ENCODE peak calls at places on chromosomes 2 and 18, in nine cellular contexts. V is right lobe of liver; I is MCF 10A; R is activated CD8-positive, alpha-beta T cell treated with anti-CD3 and anti-CD28 coated beads for 36 hours; P is H1; Q is neural progenitor cell; A is endodermal cell; F is epithelial cell of esophagus; K is AG10803. Z is an unnamed sample.

GRCh38 chr2:8595821-8596600 is 85.8 kb upstream of the ID2 start:
- DNase-seq in K (no peak), F (no peak), Q (no peak), R (no peak), A (peak), I (no peak), P (no peak), V (peak), Z (no peak)

GRCh38 chr2:241768850-241769249 is 7.8 kb upstream of the GAL3ST2 start:
- DNase-seq in A (no peak), Q (no peak), V (no peak), K (no peak), P (no peak), F (no peak), R (no peak), I (no peak), Z (no peak)

GRCh38 chr2:100580474-100581264 is 17.9 kb downstream of the PDCL3 start:
- DNase-seq in I (no peak), A (no peak), K (no peak), V (peak), Q (no peak), P (no peak), R (peak), F (no peak), Z (peak)

GRCh38 chr18:14089176-14089575 is 43.1 kb downstream of the ZNF519 start:
- DNase-seq in V (no peak), P (no peak), K (no peak), I (no peak), A (no peak), F (no peak), Q (no peak), R (no peak), Z (no peak)

GRCh38 chr2:102251042-102251848 is 60.1 kb upstream of the IL1RL1 start:
- DNase-seq in F (peak), R (peak), K (no peak), V (peak), I (no peak), P (peak), A (peak), Q (peak), Z (peak)

GRCh38 chr2:180907731-180908130 is 72.7 kb upstream of the UBE2E3 start:
- DNase-seq in R (no peak), V (no peak), K (peak), P (no peak), I (no peak), Q (no peak), A (no peak), F (peak), Z (no peak)

GRCh38 chr18:77248873-77249582 is 620 bp upstream of the GALR1 start:
- DNase-seq in R (no peak), F (no peak), A (no peak), P (no peak), V (no peak), K (no peak), I (no peak), Q (peak), Z (no peak)

GRCh38 chr18:74142251-74142650 is 5.4 kb downstream of the FBXO15 start:
- DNase-seq in K (peak), F (peak), A (no peak), P (no peak), R (no peak), Q (no peak), I (no peak), V (no peak), Z (no peak)

GRCh38 chr2:75523313-75524275 is 37.1 kb downstream of the EVA1A start:
- DNase-seq in V (no peak), I (peak), Q (no peak), R (no peak), K (peak), P (no peak), F (peak), A (no peak), Z (no peak)

GRCh38 chr2:189581354-189582139 is 961 bp upstream of the SLC40A1 start:
- DNase-seq in P (no peak), V (peak), I (no peak), Q (peak), A (peak), K (no peak), R (peak), F (peak), Z (no peak)

GRCh38 chr18:59691046-59691395 is 6.2 kb downstream of the CCBE1 start:
- DNase-seq in K (peak), I (peak), P (no peak), Q (no peak), V (no peak), A (no peak), R (no peak), F (peak), Z (no peak)

GRCh38 chr18:36831139-36831538 is 2.2 kb downstream of the KIAA1328 start:
- DNase-seq in A (no peak), Q (no peak), I (peak), P (no peak), F (peak), V (no peak), R (no peak), K (peak), Z (no peak)

GRCh38 chr2:203975912-203976311 is 39.3 kb downstream of the ICOS start:
- DNase-seq in F (peak), Q (no peak), A (no peak), V (no peak), P (no peak), K (no peak), R (no peak), I (no peak), Z (no peak)

GRCh38 chr2:16154501-16155280 is 214.3 kb downstream of the MYCN start:
- DNase-seq in P (no peak), Q (no peak), K (no peak), F (no peak), V (no peak), R (no peak), I (no peak), A (peak), Z (no peak)

GRCh38 chr2:238290079-238290478 is 1.7 kb upstream of the PER2 start:
- DNase-seq in Q (peak), R (peak), F (peak), V (no peak), P (no peak), K (no peak), I (peak), A (peak), Z (no peak)

GRCh38 chr2:39665811-39666488 is at the start of gene TMEM178A:
- DNase-seq in I (no peak), R (peak), K (no peak), Q (peak), V (no peak), F (no peak), A (peak), P (peak), Z (peak)

GRCh38 chr2:74267068-74267467 is 68.7 kb downstream of the MTHFD2 start:
- DNase-seq in A (peak), V (no peak), Q (peak), R (peak), P (no peak), F (peak), I (peak), K (no peak), Z (no peak)

GRCh38 chr18:35616074-35616473 is 34.5 kb downstream of the GALNT1 start:
- DNase-seq in V (no peak), P (no peak), A (no peak), I (peak), Q (no peak), K (no peak), F (peak), R (no peak), Z (no peak)

GRCh38 chr2:23530121-23530908 is 145.3 kb downstream of the KLHL29 start:
- DNase-seq in Q (no peak), I (no peak), F (no peak), K (no peak), V (no peak), P (no peak), A (no peak), R (no peak), Z (no peak)

GRCh38 chr2:143246246-143246645 is 117.0 kb downstream of the ARHGAP15 start:
- DNase-seq in V (no peak), P (no peak), I (no peak), A (no peak), K (no peak), F (no peak), Q (no peak), R (no peak), Z (no peak)

GRCh38 chr2:233386382-233387041 is 32.2 kb downstream of the DGKD start:
- DNase-seq in Q (no peak), K (peak), F (peak), I (peak), R (peak), P (no peak), A (no peak), V (no peak), Z (no peak)

GRCh38 chr2:54386993-54387590 is 69.0 kb upstream of the SPTBN1 start:
- DNase-seq in R (no peak), Q (no peak), F (no peak), I (no peak), P (no peak), K (peak), V (no peak), A (no peak), Z (no peak)

GRCh38 chr2:113080134-113080533 is 12.4 kb downstream of the IL1F10 start:
- DNase-seq in F (peak), P (peak), A (peak), V (peak), K (peak), I (peak), Q (peak), R (peak), Z (peak)

GRCh38 chr2:232349946-232350635 is 28.5 kb upstream of the ALPP start:
- DNase-seq in A (no peak), P (peak), K (no peak), R (no peak), F (no peak), I (no peak), V (no peak), Q (no peak), Z (no peak)

DNA sequence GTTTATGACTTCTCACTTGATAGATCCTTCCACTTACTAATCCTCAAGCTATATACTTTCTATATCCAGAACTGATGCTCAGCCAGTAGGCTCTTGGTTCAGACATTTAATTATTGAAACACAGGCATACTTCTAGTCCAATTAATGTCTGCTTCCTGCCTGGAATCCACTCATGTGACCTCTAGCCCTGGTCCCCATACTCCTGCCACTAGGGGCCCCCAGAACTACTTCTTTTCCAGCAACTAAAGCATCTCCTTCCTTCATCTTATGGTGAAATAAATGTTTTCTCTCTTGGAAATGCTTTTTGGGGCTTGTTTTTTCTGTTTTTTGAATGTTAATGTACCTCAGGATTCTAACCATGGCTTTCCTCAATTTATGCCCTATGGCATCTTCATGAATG is 527.6 kb downstream of the SATB2 start:
- DNase-seq in A (peak), K (peak), V (no peak), F (no peak), R (no peak), P (no peak), I (peak), Q (peak), Z (no peak)
- TF ChIP-seq CTCF in A (peak), K (peak), V (no peak), F (no peak), R (no peak), P (peak), I (peak), Q (peak), Z (no peak)

GRCh38 chr2:191846787-191847620 is at the start of gene CAVIN2:
- DNase-seq in I (peak), R (peak), A (no peak), F (peak), P (no peak), V (peak), K (peak), Q (peak), Z (no peak)
- TF ChIP-seq CTCF in I (no peak), R (no peak), A (no peak), F (peak), P (no peak), V (no peak), K (peak), Q (no peak), Z (no peak)

GRCh38 chr18:78986018-78986481 is 6.4 kb downstream of the SALL3 start:
- DNase-seq in P (peak), I (peak), K (no peak), V (no peak), R (peak), A (peak), F (peak), Q (peak), Z (no peak)

GRCh38 chr18:78981652-78981955 is 2.0 kb downstream of the SALL3 start:
- DNase-seq in K (no peak), V (no peak), I (no peak), P (no peak), Q (peak), F (no peak), R (no peak), A (no peak), Z (no peak)

GRCh38 chr18:78982186-78982585 is 2.6 kb downstream of the SALL3 start:
- DNase-seq in R (no peak), P (no peak), A (no peak), Q (peak), F (no peak), I (no peak), V (no peak), K (no peak), Z (no peak)

GRCh38 chr18:78983530-78983929 is 3.9 kb downstream of the SALL3 start:
- DNase-seq in Q (peak), K (no peak), V (no peak), A (no peak), R (no peak), P (no peak), F (no peak), I (no peak), Z (no peak)

DNA sequence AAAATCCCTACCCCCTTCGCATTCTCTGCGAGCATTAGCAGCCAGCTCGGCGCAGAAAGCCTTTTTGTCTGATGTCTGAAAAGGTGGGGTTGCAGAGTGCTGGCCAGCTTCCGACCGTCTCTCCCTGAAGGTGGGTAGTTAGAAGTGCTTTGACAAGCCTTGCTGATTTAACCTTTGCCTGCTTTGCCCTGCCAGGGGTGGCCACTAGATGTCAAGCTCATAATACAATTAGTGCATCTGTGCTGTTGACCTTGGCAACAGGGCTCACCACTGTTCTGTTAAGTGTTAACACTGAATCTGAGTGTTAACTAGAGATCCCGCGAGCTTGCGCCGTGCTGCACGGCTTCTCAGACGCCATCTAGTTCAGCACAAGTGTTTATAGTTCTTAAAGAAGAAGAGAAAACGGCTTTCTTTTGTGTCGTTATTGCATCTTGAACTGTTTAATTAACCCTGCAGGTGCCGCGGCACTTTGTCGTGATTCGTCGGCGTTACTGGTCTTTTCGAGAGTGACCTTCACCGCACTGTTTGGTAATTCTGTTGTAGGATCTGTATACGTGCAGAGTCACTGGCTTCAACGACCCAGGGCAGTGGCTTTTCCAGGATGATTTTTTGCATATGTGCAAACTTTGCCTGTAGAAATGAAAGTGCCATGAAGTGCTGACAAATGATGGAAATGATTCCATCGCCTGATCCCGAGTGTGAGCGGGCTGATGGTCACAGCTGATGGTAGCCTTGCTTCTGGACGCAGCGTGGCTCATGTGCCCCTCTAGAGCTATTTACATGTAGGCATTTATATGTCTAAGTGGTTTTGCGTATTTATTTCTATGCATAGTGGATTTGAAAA is 5.5 kb downstream of the SALL3 start:
- DNase-seq in A (peak), V (no peak), I (peak), P (no peak), R (peak), K (peak), Q (peak), F (peak), Z (no peak)
- TF ChIP-seq CTCF in A (peak), V (peak), I (peak), P (peak), R (no peak), K (peak), Q (peak), F (peak), Z (no peak)

GRCh38 chr2:70995227-70995729 is 605 bp upstream of the TEX261 start:
- DNase-seq in R (peak), Q (peak), V (no peak), P (no peak), F (peak), A (peak), K (peak), I (peak), Z (no peak)
- TF ChIP-seq CTCF in R (peak), Q (peak), V (peak), P (peak), F (peak), A (peak), K (peak), I (peak), Z (no peak)

GRCh38 chr2:6866239-6866745 is 585 bp upstream of the CMPK2 start:
- DNase-seq in P (no peak), Q (peak), V (no peak), R (peak), A (peak), K (no peak), F (peak), I (peak), Z (no peak)
- TF ChIP-seq CTCF in P (peak), Q (peak), V (peak), R (peak), A (peak), K (peak), F (peak), I (peak), Z (no peak)